ENCODE peak calls at places on chromosomes 2 and 18, in eight cellular contexts. E is activated CD4-positive, alpha-beta T cell treated with anti-CD3 and anti-CD28 coated beads, Interleukin-2, amount 50 U/mL, for 4 hours; N is mucosa of gallbladder; K is LoVo; C is activated T-cell treated with anti-CD3 and anti-CD28 coated beads, Interleukin-2, amount 50 U/mL, for 1 hour; U is nucleus accumbens; G is aorta; T is fibroblast of the aortic adventitia. H is an unnamed sample.
A peak's percentile ranks its signal among the peaks of the same experiment; 100 is the strongest.

GRCh38 chr2:115443550-115444185 is 1001.2 kb downstream of the DPP10 start:
- DNase-seq in E (no peak), N (no peak), K (no peak), C (no peak), U (no peak), G (no peak), T (no peak), H (peak; percentile 81)

GRCh38 chr2:188983427-188984101 is 9.4 kb downstream of the COL3A1 start:
- DNase-seq in E (no peak), N (no peak), K (peak; percentile 25), C (no peak), U (no peak), G (no peak), T (peak; percentile 83), H (no peak)

GRCh38 chr2:110103060-110103961 is 12.3 kb downstream of the MALL start:
- DNase-seq in E (no peak), N (no peak), K (peak; percentile 47), C (no peak), U (no peak), G (no peak), T (no peak), H (no peak)

GRCh38 chr2:168194784-168195522 is 52.4 kb downstream of the STK39 start:
- DNase-seq in E (no peak), N (no peak), K (no peak), C (no peak), U (no peak), G (no peak), T (no peak), H (no peak)

GRCh38 chr2:17657759-17658158 is 95.9 kb downstream of the SMC6 start:
- DNase-seq in E (no peak), N (no peak), K (no peak), C (no peak), U (no peak), G (no peak), T (no peak), H (no peak)

GRCh38 chr18:57737661-57738060 is 65.5 kb downstream of the ATP8B1 start:
- DNase-seq in E (no peak), N (peak; percentile 86), K (no peak), C (no peak), U (peak; percentile 81), G (peak; percentile 89), T (peak; percentile 97), H (no peak)

GRCh38 chr2:200380833-200381542 is 74.5 kb downstream of the SPATS2L start:
- DNase-seq in E (no peak), N (no peak), K (peak; percentile 22), C (no peak), U (no peak), G (no peak), T (peak; percentile 88), H (no peak)

GRCh38 chr2:173884403-173884802 is 80.8 kb downstream of the SP3 start:
- DNase-seq in E (peak; percentile 9), N (peak; percentile 46), K (peak; percentile 54), C (peak; percentile 45), U (peak; percentile 38), G (peak; percentile 68), T (peak; percentile 54), H (peak; percentile 27)

GRCh38 chr2:70381235-70381634 is 79.4 kb upstream of the FAM136A start:
- DNase-seq in E (no peak), N (no peak), K (peak; percentile 21), C (no peak), U (no peak), G (no peak), T (no peak), H (no peak)

GRCh38 chr18:58545338-58546096 is 83.4 kb downstream of the ALPK2 start:
- DNase-seq in E (no peak), N (no peak), K (no peak), C (no peak), U (no peak), G (no peak), T (no peak), H (no peak)

GRCh38 chr2:78814331-78814986 is 211.0 kb upstream of the REG3G start:
- DNase-seq in E (no peak), N (no peak), K (no peak), C (no peak), U (no peak), G (no peak), T (no peak), H (no peak)

GRCh38 chr18:66124394-66124793 is 373.6 kb downstream of the CDH7 start:
- DNase-seq in E (no peak), N (no peak), K (no peak), C (no peak), U (no peak), G (no peak), T (no peak), H (no peak)

H was measured in ELF-1.